ENCODE peak calls at places on chromosome 4, in four cellular contexts. K, U, M and X are unnamed samples. For H3K9me3, the result is how much of the 10 kb centered on the place peaks cover.

GRCh38 chr4:86848136-86848535 is 1.0 kb downstream of the SLC10A6 start:
- DNase-seq in K (no peak), U (no peak), M (no peak), X (no peak)

GRCh38 chr4:74157116-74157742 is 689 bp upstream of the MTHFD2L start:
- DNase-seq in K (no peak), U (no peak), M (no peak), X (no peak)

GRCh38 chr4:70637239-70637920 is 8.8 kb downstream of the ENAM start:
- DNase-seq in K (no peak), U (no peak), M (no peak), X (peak)

GRCh38 chr4:3007724-3008123 is 44.4 kb downstream of the GRK4 start:
- DNase-seq in K (no peak), U (no peak), M (no peak), X (no peak)

GRCh38 chr4:75048208-75048879 is 115.4 kb downstream of the PARM1 start:
- DNase-seq in K (no peak), U (no peak), M (no peak), X (no peak)

GRCh38 chr4:124712417-124713212 is at the start of gene ANKRD50:
- DNase-seq in K (peak), U (peak), M (peak), X (peak)

GRCh38 chr4:94171616-94172015 is 36.0 kb upstream of the SMARCAD1 start:
- DNase-seq in K (no peak), U (no peak), M (no peak), X (no peak)

GRCh38 chr4:138494931-138495330 is 252.8 kb upstream of the SLC7A11 start:
- DNase-seq in K (no peak), U (peak), M (no peak), X (peak)

GRCh38 chr4:169993531-169993930 is 32.7 kb downstream of the MFAP3L start:
- DNase-seq in K (no peak), U (no peak), M (no peak), X (no peak)

GRCh38 chr4:181775298-181775697 is 467.9 kb upstream of the TENM3 start:
- DNase-seq in K (no peak), U (no peak), M (no peak), X (no peak)

GRCh38 chr4:38610844-38611550 is 53.0 kb upstream of the KLF3 start:
- DNase-seq in K (peak), U (no peak), M (peak), X (peak)

GRCh38 chr4:87239821-87240220 is 19.4 kb upstream of the KLHL8 start:
- DNase-seq in K (no peak), U (no peak), M (no peak), X (no peak)

GRCh38 chr4:15742083-15742582 is 36.0 kb upstream of the CD38 start:
- DNase-seq in K (no peak), U (no peak), M (no peak), X (no peak)

GRCh38 chr4:2256156-2256731 is 5.7 kb downstream of the MXD4 start:
- DNase-seq in K (peak), U (no peak), M (peak), X (no peak)

GRCh38 chr4:149961876-149962597 is 116.2 kb upstream of the DCLK2 start:
- DNase-seq in K (no peak), U (peak), M (no peak), X (no peak)

GRCh38 chr4:168825975-168826374 is 184.1 kb downstream of the CBR4 start:
- DNase-seq in K (no peak), U (no peak), M (no peak), X (no peak)

GRCh38 chr4:113397114-113397701 is 347.8 kb downstream of the ANK2 start:
- DNase-seq in K (no peak), U (no peak), M (no peak), X (no peak)

GRCh38 chr4:180541678-180542077 is 1701.5 kb upstream of the TENM3 start:
- DNase-seq in K (no peak), U (no peak), M (no peak), X (no peak)
- H3K4me3 ChIP-seq in K (no peak), U (no peak), M (no peak), X (no peak)

GRCh38 chr4:114151-114550 is 10.2 kb upstream of the ZNF718 start:
- DNase-seq in K (no peak), U (no peak), M (no peak), X (no peak)
- H3K9me3 ChIP-seq in K (under half), U (under half), M (under half), X (under half)

GRCh38 chr4:10113362-10114047 is 3.1 kb downstream of the WDR1 start:
- DNase-seq in K (no peak), U (no peak), M (no peak), X (no peak)
- H3K4me3 ChIP-seq in K (no peak), U (no peak), M (no peak), X (no peak)

GRCh38 chr4:126756050-126756809 is 876.5 kb upstream of the INTU start:
- DNase-seq in K (no peak), U (no peak), M (no peak), X (no peak)
- H3K9me3 ChIP-seq in K (under half), U (under half), M (under half), X (under half)

GRCh38 chr4:185737489-185738037 is 74.4 kb downstream of the SORBS2 start:
- DNase-seq in K (peak), U (no peak), M (no peak), X (no peak)
- H3K4me3 ChIP-seq in K (no peak), U (no peak), M (no peak), X (no peak)

GRCh38 chr4:45317739-45318138 is 591.4 kb upstream of the GNPDA2 start:
- DNase-seq in K (no peak), U (no peak), M (no peak), X (no peak)

GRCh38 chr4:45316257-45316656 is 589.9 kb upstream of the GNPDA2 start:
- DNase-seq in K (no peak), U (no peak), M (no peak), X (no peak)

GRCh38 chr4:45317276-45317675 is 590.9 kb upstream of the GNPDA2 start:
- DNase-seq in K (no peak), U (peak), M (no peak), X (no peak)
- H3K9me3 ChIP-seq in K (under half), U (under half), M (under half), X (under half)

DNA sequence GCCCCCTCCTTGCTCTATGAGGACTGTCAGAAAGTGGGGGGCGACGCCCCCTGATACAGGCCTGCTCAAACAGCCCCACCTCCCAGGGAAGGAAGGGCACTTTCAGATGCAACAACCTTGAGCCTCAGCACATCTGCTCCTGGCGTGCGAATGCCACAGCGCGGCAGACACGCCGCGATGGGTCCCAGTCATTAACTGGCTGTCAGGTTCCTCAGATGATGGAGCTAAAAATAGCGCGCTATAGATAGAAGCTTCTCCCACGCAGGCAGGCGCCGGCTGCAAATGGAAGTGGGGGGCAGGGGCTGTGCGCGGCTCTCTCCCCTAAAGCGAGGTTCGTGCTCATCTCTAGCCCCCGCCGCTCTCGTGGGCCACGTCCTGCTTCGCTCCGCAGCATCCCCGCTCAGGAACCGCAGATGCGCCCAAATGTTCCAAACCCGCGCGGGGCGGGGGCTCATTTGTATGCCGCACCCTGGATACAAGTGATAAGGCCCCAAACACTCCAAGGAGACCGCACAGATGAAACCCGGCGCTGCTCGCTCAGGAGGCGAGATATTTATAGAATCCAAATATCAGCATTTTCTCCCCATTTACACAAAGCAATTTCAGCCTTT is 57.7 kb upstream of the LGI2 start:
- DNase-seq in K (peak), U (no peak), M (no peak), X (no peak)
- H3K4me3 ChIP-seq in K (peak), U (no peak), M (no peak), X (no peak)

GRCh38 chr4:404006-404405 is 66.4 kb downstream of the ZNF141 start:
- DNase-seq in K (no peak), U (no peak), M (no peak), X (no peak)
- H3K9me3 ChIP-seq in K (under half), U (under half), M (half or more), X (under half)